ENCODE peak calls at places on chromosomes 4 and X, in seven cellular contexts. U, P, R, C, S, J and O are unnamed samples.

GRCh38 chrX:65644621-65645287 is 22.7 kb upstream of the MSN start:
- DNase-seq in R (peak), U (peak), S (no peak), J (no peak), C (peak), P (no peak), O (no peak)

GRCh38 chr4:63315651-63316050 is 1093.6 kb downstream of the TECRL start:
- DNase-seq in S (no peak), J (no peak), R (no peak), P (no peak), U (no peak), C (no peak), O (no peak)

GRCh38 chrX:153029875-153030274 is 26.4 kb upstream of the PNMA3 start:
- DNase-seq in R (peak), C (no peak), J (no peak), P (no peak), S (no peak), U (no peak), O (no peak)

GRCh38 chr4:69210911-69211310 is 3.6 kb downstream of the UGT2B11 start:
- DNase-seq in J (no peak), U (no peak), R (no peak), P (no peak), C (no peak), S (no peak), O (no peak)

GRCh38 chr4:106222548-106222947 is 93.5 kb downstream of the TBCK start:
- DNase-seq in U (no peak), R (no peak), P (no peak), C (no peak), J (no peak), S (no peak), O (no peak)

GRCh38 chrX:138986866-138987265 is 275.3 kb upstream of the FGF13 start:
- DNase-seq in U (no peak), J (no peak), R (peak), P (no peak), C (no peak), S (no peak), O (no peak)

GRCh38 chr4:2946812-2947600 is 16.2 kb downstream of the NOP14 start:
- DNase-seq in J (no peak), U (no peak), P (no peak), S (no peak), C (no peak), R (no peak), O (peak)

GRCh38 chr4:143482753-143483362 is 30.6 kb upstream of the SMARCA5 start:
- DNase-seq in P (peak), S (no peak), J (no peak), C (peak), R (peak), U (peak), O (no peak)

GRCh38 chr4:175414602-175415001 is 397.5 kb downstream of the GPM6A start:
- DNase-seq in R (no peak), J (no peak), C (no peak), P (no peak), U (no peak), S (no peak), O (no peak)

GRCh38 chrX:127947450-127947849 is 104.8 kb downstream of the ACTRT1 start:
- DNase-seq in U (no peak), J (no peak), R (no peak), C (no peak), P (no peak), S (no peak), O (no peak)

GRCh38 chr4:37541956-37542355 is 144.2 kb downstream of the RELL1 start:
- DNase-seq in C (no peak), J (no peak), R (no peak), S (no peak), P (no peak), U (no peak), O (no peak)

GRCh38 chr4:100510551-100510950 is 7.3 kb downstream of the EMCN start:
- DNase-seq in P (no peak), S (no peak), C (no peak), J (no peak), R (peak), U (no peak), O (no peak)

GRCh38 chrX:86023806-86024205 is 23.6 kb downstream of the CHM start:
- DNase-seq in R (no peak), P (no peak), C (no peak), U (no peak), J (no peak), S (no peak), O (no peak)

GRCh38 chr4:10926025-10926424 is 241.5 kb upstream of the CLNK start:
- DNase-seq in R (peak), S (no peak), C (no peak), P (no peak), U (no peak), J (no peak), O (no peak)

GRCh38 chr4:687048-687974 is 1.6 kb downstream of the SLC49A3 start:
- DNase-seq in U (peak), S (no peak), P (no peak), C (peak), J (no peak), R (peak), O (no peak)

GRCh38 chrX:134948333-134949241 is 42.2 kb upstream of the SMIM10 start:
- DNase-seq in U (no peak), R (peak), J (no peak), C (peak), S (no peak), P (no peak), O (no peak)

GRCh38 chr4:38948551-38948950 is 80.9 kb downstream of the FAM114A1 start:
- DNase-seq in C (no peak), S (no peak), P (no peak), U (no peak), J (no peak), R (peak), O (no peak)

GRCh38 chr4:53905935-53906377 is 158.4 kb downstream of the CHIC2 start:
- DNase-seq in S (no peak), P (no peak), R (peak), U (peak), C (peak), J (no peak), O (no peak)

GRCh38 chr4:5365071-5366008 is 314.1 kb downstream of the STK32B start:
- DNase-seq in R (peak), C (peak), J (no peak), S (no peak), U (no peak), P (no peak), O (no peak)

GRCh38 chr4:173707658-173708415 is 177.8 kb upstream of the HAND2 start:
- DNase-seq in C (no peak), S (no peak), J (no peak), P (no peak), R (peak), U (no peak), O (no peak)

GRCh38 chr4:37225778-37226177 is 18.8 kb upstream of the NWD2 start:
- DNase-seq in S (no peak), U (no peak), R (no peak), C (no peak), P (no peak), J (no peak), O (no peak)

GRCh38 chr4:164731827-164732474 is 22.0 kb upstream of the SMIM31 start:
- DNase-seq in R (peak), P (no peak), S (peak), U (peak), C (peak), J (peak), O (peak)

GRCh38 chr4:3192188-3192587 is 56.8 kb upstream of the MSANTD1 start:
- DNase-seq in R (no peak), J (peak), P (no peak), S (peak), U (no peak), C (no peak), O (peak)

GRCh38 chr4:119841361-119841760 is 212.8 kb upstream of the PDE5A start:
- DNase-seq in R (peak), J (no peak), C (peak), P (no peak), U (no peak), S (no peak), O (no peak)

GRCh38 chr4:156778093-156778492 is 193.5 kb downstream of the PDGFC start:
- DNase-seq in P (no peak), S (no peak), C (no peak), R (peak), U (no peak), J (no peak), O (no peak)

GRCh38 chrX:153728095-153728494 is 3.4 kb downstream of the ABCD1 start:
- DNase-seq in U (no peak), J (no peak), C (no peak), P (no peak), R (no peak), S (no peak), O (no peak)

GRCh38 chrX:56797966-56798711 is 69.1 kb downstream of the NBDY start:
- DNase-seq in J (no peak), S (no peak), P (no peak), C (no peak), R (peak), U (no peak), O (no peak)

GRCh38 chrX:37380920-37381319 is 31.8 kb downstream of the PRRG1 start:
- DNase-seq in P (no peak), S (no peak), C (peak), R (peak), U (no peak), J (no peak), O (no peak)

GRCh38 chr4:125681240-125681639 is 366.5 kb downstream of the FAT4 start:
- DNase-seq in C (no peak), P (no peak), U (peak), R (no peak), J (no peak), S (no peak), O (no peak)

GRCh38 chr4:138868562-138868961 is 147.0 kb upstream of the NOCT start:
- DNase-seq in R (peak), S (no peak), C (no peak), U (no peak), P (no peak), J (no peak), O (no peak)